ENCODE peak calls at places on chromosomes 13 and 19, in nine cellular contexts. T, N, Q, X, C, L, M, F and V are unnamed samples.

GRCh38 chr13:34458756-34459462 is 483.2 kb upstream of the NBEA start:
- DNase-seq in T (no peak), N (no peak), Q (no peak), X (no peak), C (peak; percentile 27), L (no peak), M (no peak), F (no peak), V (peak; percentile 18)

GRCh38 chr13:101915333-101915732 is 462.9 kb downstream of the ITGBL1 start:
- DNase-seq in T (no peak), N (no peak), Q (no peak), X (peak; percentile 62), C (no peak), L (no peak), M (no peak), F (peak; percentile 42), V (no peak)

GRCh38 chr13:40101708-40102359 is 446.4 kb downstream of the COG6 start:
- DNase-seq in T (no peak), N (no peak), Q (no peak), X (no peak), C (no peak), L (no peak), M (no peak), F (no peak), V (no peak)

GRCh38 chr19:11570039-11570462 is 7.4 kb downstream of the ACP5 start:
- DNase-seq in T (no peak), N (no peak), Q (no peak), X (no peak), C (no peak), L (no peak), M (no peak), F (peak; percentile 23), V (no peak)

GRCh38 chr19:29515233-29515619 is 10.6 kb upstream of the VSTM2B start:
- DNase-seq in T (no peak), N (no peak), Q (no peak), X (no peak), C (no peak), L (no peak), M (no peak), F (no peak), V (peak; percentile 1)

GRCh38 chr13:82674546-82674945 is 1207.7 kb downstream of the SLITRK1 start:
- DNase-seq in T (no peak), N (no peak), Q (no peak), X (no peak), C (no peak), L (no peak), M (no peak), F (no peak), V (no peak)

GRCh38 chr19:5961969-5962945 is 15.7 kb downstream of the RANBP3 start:
- DNase-seq in T (no peak), N (peak; percentile 66), Q (peak; percentile 76), X (no peak), C (no peak), L (peak; percentile 69), M (peak; percentile 87), F (no peak), V (peak; percentile 43)

GRCh38 chr19:51803965-51804364 is 9.0 kb downstream of the FPR3 start:
- DNase-seq in T (no peak), N (no peak), Q (no peak), X (no peak), C (no peak), L (no peak), M (no peak), F (no peak), V (no peak)

GRCh38 chr19:17052439-17052838 is 22.8 kb downstream of the HAUS8 start:
- DNase-seq in T (no peak), N (peak; percentile 59), Q (peak; percentile 32), X (peak; percentile 88), C (peak; percentile 37), L (no peak), M (no peak), F (peak; percentile 76), V (no peak)

DNA sequence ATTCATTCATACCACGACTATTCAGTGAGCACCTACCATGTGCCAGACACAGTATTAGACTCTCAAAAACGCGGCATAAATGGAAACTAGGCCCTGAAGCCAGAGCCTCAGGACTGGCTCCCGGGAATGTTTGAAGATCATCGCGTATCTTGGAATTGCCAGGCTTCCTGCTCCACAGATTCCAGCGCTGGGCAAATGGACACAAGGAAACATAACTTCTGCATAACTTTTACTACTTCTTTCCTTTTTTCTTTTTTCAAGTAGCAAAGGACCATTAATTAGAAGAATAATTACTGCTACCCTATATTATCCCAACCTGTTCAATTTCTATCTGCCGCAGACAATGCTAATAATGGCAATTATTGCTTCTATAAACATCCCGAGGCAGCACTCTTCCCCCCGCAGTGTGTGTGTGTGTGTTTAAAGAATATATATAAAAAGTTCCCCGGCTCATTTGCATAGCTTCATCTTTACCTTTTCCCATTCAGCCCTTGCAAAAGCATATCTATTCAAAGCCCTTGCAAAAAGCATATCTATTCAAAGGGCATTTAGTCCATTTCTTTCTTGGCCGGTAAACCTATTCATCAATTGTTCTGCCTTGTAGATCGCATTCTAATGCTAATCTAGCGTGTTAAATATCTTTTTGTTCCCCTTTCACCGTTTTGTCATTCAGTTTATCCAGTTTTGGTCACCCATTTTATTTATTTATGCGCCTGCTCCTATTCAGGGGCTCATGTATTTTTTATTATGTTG is 6.1 kb downstream of the SOX21 start:
- DNase-seq in T (no peak), N (no peak), Q (no peak), X (peak; percentile 32), C (no peak), L (no peak), M (no peak), F (peak; percentile 73), V (no peak)
- H3K27ac ChIP-seq in T (no peak overlapping the region), N (no peak overlapping the region), Q (no peak overlapping the region), X (peak overlapping the region; percentile 86), C (no peak overlapping the region), L (no peak overlapping the region), M (no peak overlapping the region), F (peak overlapping the region; percentile 100), V (no peak overlapping the region)

GRCh38 chr19:3611841-3612240 is 5.2 kb upstream of the TBXA2R start:
- DNase-seq in T (no peak), N (no peak), Q (no peak), X (no peak), C (no peak), L (no peak), M (no peak), F (no peak), V (no peak)

GRCh38 chr19:3612330-3612729 is 5.7 kb upstream of the TBXA2R start:
- DNase-seq in T (no peak), N (no peak), Q (no peak), X (no peak), C (no peak), L (no peak), M (no peak), F (no peak), V (no peak)

GRCh38 chr19:3614858-3615505 is 8.3 kb upstream of the TBXA2R start:
- DNase-seq in T (no peak), N (no peak), Q (no peak), X (no peak), C (no peak), L (no peak), M (no peak), F (no peak), V (no peak)

GRCh38 chr19:3613765-3614661 is 7.3 kb upstream of the TBXA2R start:
- DNase-seq in T (no peak), N (no peak), Q (no peak), X (no peak), C (no peak), L (no peak), M (no peak), F (no peak), V (no peak)

GRCh38 chr19:3612901-3613741 is 6.4 kb upstream of the TBXA2R start:
- DNase-seq in T (no peak), N (no peak), Q (no peak), X (peak; percentile 85), C (no peak), L (no peak), M (no peak), F (peak; percentile 42), V (no peak)
- H3K36me3 ChIP-seq in T (no peaks in the 10 kb centered on the region), N (peaks cover 32% of the 10 kb centered on the region), Q (peaks cover 73% of the 10 kb centered on the region), X (no peaks in the 10 kb centered on the region), C (peaks cover 43% of the 10 kb centered on the region), L (peaks cover 51% of the 10 kb centered on the region), M (no peaks in the 10 kb centered on the region), F (no peaks in the 10 kb centered on the region), V (peaks cover 39% of the 10 kb centered on the region)

DNA sequence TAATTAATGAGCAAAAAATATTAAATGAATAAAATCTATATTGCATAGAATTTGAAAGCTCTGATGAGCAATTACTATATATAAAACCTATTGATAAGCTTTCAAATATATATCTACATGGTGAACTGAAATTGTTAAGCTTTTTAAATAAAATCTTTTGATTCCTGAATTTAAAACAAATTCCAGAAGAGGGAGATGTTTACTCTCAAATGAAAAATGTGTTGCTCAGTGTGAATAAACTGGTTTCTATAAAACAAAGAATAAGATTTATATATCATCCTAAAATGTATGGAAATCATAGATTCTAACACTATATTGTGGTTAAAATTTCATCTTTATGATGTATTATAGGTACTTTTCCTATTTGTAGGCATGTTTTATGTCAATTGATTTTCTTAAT is 171.5 kb upstream of the SLITRK6 start:
- DNase-seq in T (no peak), N (no peak), Q (no peak), X (no peak), C (no peak), L (no peak), M (no peak), F (no peak), V (no peak)
- TF ChIP-seq CTCF in T (no peak), N (peak; percentile 11), Q (no peak), X (no peak), C (no peak), L (no peak), M (no peak), F (peak; percentile 48), V (no peak)

DNA sequence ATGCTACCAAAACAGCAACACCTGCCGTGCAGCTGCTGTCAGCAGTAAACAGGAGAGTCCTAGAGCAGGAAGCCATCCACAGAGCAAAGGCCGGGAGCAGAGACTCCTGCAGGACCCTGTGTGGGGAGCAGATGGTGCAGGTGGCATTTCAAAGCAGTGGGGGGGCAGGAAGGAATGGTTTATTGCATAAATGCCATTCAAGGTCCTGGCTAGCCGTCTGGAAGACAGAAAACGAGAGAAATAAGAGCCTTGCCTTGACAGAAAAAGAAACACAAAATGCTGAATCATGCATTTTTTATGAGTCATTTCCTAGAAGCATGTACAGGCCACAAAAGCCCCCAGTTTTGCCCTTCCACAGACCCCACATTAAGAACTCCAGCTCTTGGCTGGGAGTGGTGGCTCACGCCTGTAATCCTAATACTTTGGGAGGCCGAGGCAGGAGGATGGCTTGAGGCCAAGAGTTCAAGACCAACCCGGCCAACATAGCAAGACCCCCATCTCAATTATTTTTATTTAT is 5.4 kb downstream of the RSPH6A start:
- DNase-seq in T (no peak), N (peak; percentile 83), Q (no peak), X (peak; percentile 77), C (no peak), L (no peak), M (no peak), F (no peak), V (no peak)
- H3K27ac ChIP-seq in T (no peak overlapping the region), N (peak overlapping the region; percentile 79), Q (no peak overlapping the region), X (peak overlapping the region; percentile 85), C (no peak overlapping the region), L (no peak overlapping the region), M (no peak overlapping the region), F (no peak overlapping the region), V (no peak overlapping the region)

GRCh38 chr19:1227313-1227626 is 10.5 kb downstream of the CBARP start:
- DNase-seq in T (no peak), N (no peak), Q (no peak), X (no peak), C (no peak), L (no peak), M (no peak), F (no peak), V (no peak)
- H3K36me3 ChIP-seq in T (no peaks in the 10 kb centered on the region), N (peaks cover 52% of the 10 kb centered on the region), Q (peaks cover 62% of the 10 kb centered on the region), X (no peaks in the 10 kb centered on the region), C (peaks cover 57% of the 10 kb centered on the region), L (peaks cover 57% of the 10 kb centered on the region), M (peaks cover 5% of the 10 kb centered on the region), F (no peaks in the 10 kb centered on the region), V (peaks cover 59% of the 10 kb centered on the region)

GRCh38 chr13:32315255-32316029 is at the start of the genes BRCA2 and ZAR1L:
- DNase-seq in T (peak; percentile 94), N (peak; percentile 87), Q (peak; percentile 90), X (peak; percentile 97), C (peak; percentile 91), L (peak; percentile 91), M (peak; percentile 81), F (peak; percentile 89), V (peak; percentile 91)
- TF ChIP-seq CTCF in T (no peak), N (no peak), Q (no peak), X (no peak), C (no peak), L (no peak), M (no peak), F (no peak), V (no peak)